ENCODE peak calls at places on chromosomes 1 and 21, in five cellular contexts. One of them, this sample, is unnamed.

GRCh38 chr1:213266983-213267772 is 216.1 kb downstream of the RPS6KC1 start:
- DNase-seq in activated CD4-positive, alpha-beta T cell treated with anti-CD3 and anti-CD28 coated beads, Interleukin-2, amount 50 U/mL, for 1 hour: no peak
- DNase-seq in glutamatergic neuron: no peak
- DNase-seq in vagina: no peak
- DNase-seq in HFF-Myc: no peak
- DNase-seq in this sample: no peak

GRCh38 chr21:26593800-26594199 is 20.7 kb upstream of the CYYR1 start:
- DNase-seq in activated CD4-positive, alpha-beta T cell treated with anti-CD3 and anti-CD28 coated beads, Interleukin-2, amount 50 U/mL, for 1 hour: no peak
- DNase-seq in glutamatergic neuron: no peak
- DNase-seq in vagina: no peak
- DNase-seq in HFF-Myc: no peak
- DNase-seq in this sample: no peak

GRCh38 chr1:70528591-70529333 is 117.7 kb downstream of the CTH start:
- DNase-seq in activated CD4-positive, alpha-beta T cell treated with anti-CD3 and anti-CD28 coated beads, Interleukin-2, amount 50 U/mL, for 1 hour: no peak
- DNase-seq in glutamatergic neuron: peak; percentile 35
- DNase-seq in vagina: no peak
- DNase-seq in HFF-Myc: peak; percentile 12
- DNase-seq in this sample: no peak

GRCh38 chr1:201436461-201436860 is 14.9 kb upstream of the TNNI1 start:
- DNase-seq in activated CD4-positive, alpha-beta T cell treated with anti-CD3 and anti-CD28 coated beads, Interleukin-2, amount 50 U/mL, for 1 hour: no peak
- DNase-seq in glutamatergic neuron: peak; percentile 43
- DNase-seq in vagina: no peak
- DNase-seq in HFF-Myc: no peak
- DNase-seq in this sample: no peak

GRCh38 chr1:157119448-157119847 is 18.7 kb downstream of the ETV3 start:
- DNase-seq in activated CD4-positive, alpha-beta T cell treated with anti-CD3 and anti-CD28 coated beads, Interleukin-2, amount 50 U/mL, for 1 hour: no peak
- DNase-seq in glutamatergic neuron: no peak
- DNase-seq in vagina: no peak
- DNase-seq in HFF-Myc: no peak
- DNase-seq in this sample: no peak

GRCh38 chr21:42671778-42672593 is 18.6 kb downstream of the PDE9A start:
- DNase-seq in activated CD4-positive, alpha-beta T cell treated with anti-CD3 and anti-CD28 coated beads, Interleukin-2, amount 50 U/mL, for 1 hour: no peak
- DNase-seq in glutamatergic neuron: no peak
- DNase-seq in vagina: no peak
- DNase-seq in HFF-Myc: no peak
- DNase-seq in this sample: no peak

GRCh38 chr1:47436304-47436978 is 1.4 kb upstream of the FOXD2 start:
- DNase-seq in activated CD4-positive, alpha-beta T cell treated with anti-CD3 and anti-CD28 coated beads, Interleukin-2, amount 50 U/mL, for 1 hour: peak; percentile 75
- DNase-seq in glutamatergic neuron: peak; percentile 91
- DNase-seq in vagina: no peak
- DNase-seq in HFF-Myc: peak; percentile 50
- DNase-seq in this sample: peak; percentile 81

GRCh38 chr21:29888437-29888836 is 51.4 kb downstream of the GRIK1 start:
- DNase-seq in activated CD4-positive, alpha-beta T cell treated with anti-CD3 and anti-CD28 coated beads, Interleukin-2, amount 50 U/mL, for 1 hour: no peak
- DNase-seq in glutamatergic neuron: no peak
- DNase-seq in vagina: no peak
- DNase-seq in HFF-Myc: peak; percentile 2
- DNase-seq in this sample: no peak

GRCh38 chr1:99107680-99108079 is 103.0 kb upstream of the PLPPR5 start:
- DNase-seq in activated CD4-positive, alpha-beta T cell treated with anti-CD3 and anti-CD28 coated beads, Interleukin-2, amount 50 U/mL, for 1 hour: no peak
- DNase-seq in glutamatergic neuron: no peak
- DNase-seq in vagina: no peak
- DNase-seq in HFF-Myc: no peak
- DNase-seq in this sample: no peak

GRCh38 chr1:17596651-17597509 is 57.4 kb downstream of the ARHGEF10L start:
- DNase-seq in activated CD4-positive, alpha-beta T cell treated with anti-CD3 and anti-CD28 coated beads, Interleukin-2, amount 50 U/mL, for 1 hour: no peak
- DNase-seq in glutamatergic neuron: no peak
- DNase-seq in vagina: no peak
- DNase-seq in HFF-Myc: no peak
- DNase-seq in this sample: no peak

GRCh38 chr1:8089535-8090228 is 63.6 kb upstream of the ERRFI1 start:
- DNase-seq in activated CD4-positive, alpha-beta T cell treated with anti-CD3 and anti-CD28 coated beads, Interleukin-2, amount 50 U/mL, for 1 hour: no peak
- DNase-seq in glutamatergic neuron: no peak
- DNase-seq in vagina: no peak
- DNase-seq in HFF-Myc: no peak
- DNase-seq in this sample: no peak

GRCh38 chr1:9355503-9355902 is 62.8 kb downstream of the SPSB1 start:
- DNase-seq in activated CD4-positive, alpha-beta T cell treated with anti-CD3 and anti-CD28 coated beads, Interleukin-2, amount 50 U/mL, for 1 hour: no peak
- DNase-seq in glutamatergic neuron: no peak
- DNase-seq in vagina: no peak
- DNase-seq in HFF-Myc: no peak
- DNase-seq in this sample: no peak

GRCh38 chr21:43940672-43941071 is 71.4 kb upstream of the TRAPPC10 start:
- DNase-seq in activated CD4-positive, alpha-beta T cell treated with anti-CD3 and anti-CD28 coated beads, Interleukin-2, amount 50 U/mL, for 1 hour: no peak
- DNase-seq in glutamatergic neuron: peak; percentile 12
- DNase-seq in vagina: no peak
- DNase-seq in HFF-Myc: no peak
- DNase-seq in this sample: no peak

GRCh38 chr21:42261832-42262200 is 42.9 kb downstream of the ABCG1 start:
- DNase-seq in activated CD4-positive, alpha-beta T cell treated with anti-CD3 and anti-CD28 coated beads, Interleukin-2, amount 50 U/mL, for 1 hour: no peak
- DNase-seq in glutamatergic neuron: no peak
- DNase-seq in vagina: no peak
- DNase-seq in HFF-Myc: no peak
- DNase-seq in this sample: no peak

GRCh38 chr1:204623894-204624361 is 61.6 kb downstream of the LRRN2 start:
- DNase-seq in activated CD4-positive, alpha-beta T cell treated with anti-CD3 and anti-CD28 coated beads, Interleukin-2, amount 50 U/mL, for 1 hour: peak; percentile 2
- DNase-seq in glutamatergic neuron: peak; percentile 54
- DNase-seq in vagina: no peak
- DNase-seq in HFF-Myc: no peak
- DNase-seq in this sample: peak; percentile 51

GRCh38 chr1:10057305-10057704 is 24.5 kb downstream of the UBE4B start:
- DNase-seq in activated CD4-positive, alpha-beta T cell treated with anti-CD3 and anti-CD28 coated beads, Interleukin-2, amount 50 U/mL, for 1 hour: no peak
- DNase-seq in glutamatergic neuron: no peak
- DNase-seq in vagina: no peak
- DNase-seq in HFF-Myc: no peak
- DNase-seq in this sample: no peak

GRCh38 chr1:42748461-42749410 is 8.7 kb upstream of the CLDN19 start:
- DNase-seq in activated CD4-positive, alpha-beta T cell treated with anti-CD3 and anti-CD28 coated beads, Interleukin-2, amount 50 U/mL, for 1 hour: no peak
- DNase-seq in glutamatergic neuron: no peak
- DNase-seq in vagina: no peak
- DNase-seq in HFF-Myc: no peak
- DNase-seq in this sample: no peak

GRCh38 chr1:3469104-3469848 is 14.8 kb downstream of the ARHGEF16 start:
- DNase-seq in activated CD4-positive, alpha-beta T cell treated with anti-CD3 and anti-CD28 coated beads, Interleukin-2, amount 50 U/mL, for 1 hour: no peak
- DNase-seq in glutamatergic neuron: peak; percentile 14
- DNase-seq in vagina: no peak
- DNase-seq in HFF-Myc: no peak
- DNase-seq in this sample: no peak

This sample was measured in CD4-positive, CD25-positive, alpha-beta regulatory T cell.